ENCODE peak calls at places on chromosomes 2 and 18, in four cellular contexts. L, W, J and Z are unnamed samples.

GRCh38 chr18:22210331-22210754 is 41.0 kb downstream of the GATA6 start:
- DNase-seq in L (no peak), W (peak), J (no peak), Z (no peak)

GRCh38 chr18:76983613-76984051 is 149.0 kb downstream of the MBP start:
- DNase-seq in L (no peak), W (no peak), J (no peak), Z (no peak)

GRCh38 chr2:86368181-86368824 is 30.9 kb upstream of the REEP1 start:
- DNase-seq in L (peak), W (peak), J (peak), Z (peak)

GRCh38 chr18:42048150-42048549 is 93.1 kb downstream of the PIK3C3 start:
- DNase-seq in L (no peak), W (peak), J (no peak), Z (no peak)

GRCh38 chr18:33128581-33128980 is 311.9 kb downstream of the CCDC178 start:
- DNase-seq in L (no peak), W (peak), J (no peak), Z (no peak)

GRCh38 chr2:111986116-111986900 is 68.8 kb upstream of the TMEM87B start:
- DNase-seq in L (peak), W (no peak), J (no peak), Z (no peak)

GRCh38 chr2:203914546-203915169 is 21.9 kb upstream of the ICOS start:
- DNase-seq in L (no peak), W (no peak), J (no peak), Z (no peak)

GRCh38 chr2:238418196-238418998 is 8.3 kb upstream of the ASB1 start:
- DNase-seq in L (no peak), W (no peak), J (no peak), Z (no peak)

GRCh38 chr2:138474093-138474834 is 27.3 kb upstream of the SPOPL start:
- DNase-seq in L (no peak), W (peak), J (no peak), Z (no peak)

GRCh38 chr2:146523218-146523617 is 1321.6 kb upstream of the ACVR2A start:
- DNase-seq in L (no peak), W (peak), J (no peak), Z (no peak)

GRCh38 chr18:12254820-12255511 is 805 bp downstream of the CIDEA start:
- DNase-seq in L (peak), W (no peak), J (no peak), Z (peak)

GRCh38 chr2:238942080-238942761 is 94.3 kb downstream of the TWIST2 start:
- DNase-seq in L (no peak), W (no peak), J (no peak), Z (no peak)

GRCh38 chr18:43978174-43978573 is 700.9 kb upstream of the SYT4 start:
- DNase-seq in L (no peak), W (no peak), J (no peak), Z (no peak)

GRCh38 chr2:49753344-49753930 is 599.1 kb upstream of the FSHR start:
- DNase-seq in L (peak), W (peak), J (no peak), Z (no peak)

GRCh38 chr2:174779361-174779928 is 15.2 kb upstream of the CHRNA1 start:
- DNase-seq in L (no peak), W (peak), J (no peak), Z (no peak)

GRCh38 chr2:188917632-188918031 is 56.5 kb upstream of the COL3A1 start:
- DNase-seq in L (no peak), W (no peak), J (no peak), Z (no peak)

GRCh38 chr2:43553341-43553855 is 42.4 kb downstream of the THADA start:
- DNase-seq in L (no peak), W (no peak), J (no peak), Z (no peak)

GRCh38 chr2:196277002-196277401 is 105.6 kb upstream of the STK17B start:
- DNase-seq in L (no peak), W (peak), J (no peak), Z (peak)

GRCh38 chr2:19733951-19734425 is 167.8 kb downstream of the TTC32 start:
- DNase-seq in L (no peak), W (peak), J (no peak), Z (no peak)

GRCh38 chr2:198072655-198073054 is 268.3 kb downstream of the PLCL1 start:
- DNase-seq in L (no peak), W (no peak), J (no peak), Z (no peak)

GRCh38 chr2:219724628-219725027 is 97.2 kb downstream of the SLC4A3 start:
- DNase-seq in L (no peak), W (peak), J (no peak), Z (no peak)

GRCh38 chr2:88596141-88596830 is 31.0 kb downstream of the EIF2AK3 start:
- DNase-seq in L (peak), W (no peak), J (no peak), Z (no peak)

GRCh38 chr2:224438726-224439125 is 36.8 kb upstream of the FAM124B start:
- DNase-seq in L (no peak), W (no peak), J (no peak), Z (no peak)

GRCh38 chr2:45439788-45440773 is 171.0 kb downstream of the SRBD1 start:
- DNase-seq in L (no peak), W (peak), J (no peak), Z (no peak)

GRCh38 chr2:85216051-85216431 is 82.8 kb downstream of the TCF7L1 start:
- DNase-seq in L (no peak), W (no peak), J (no peak), Z (no peak)

GRCh38 chr2:176924909-176925548 is 287.6 kb upstream of the HNRNPA3 start:
- DNase-seq in L (no peak), W (no peak), J (no peak), Z (no peak)

GRCh38 chr2:219476605-219477578 is 21.8 kb upstream of the GMPPA start:
- DNase-seq in L (peak), W (no peak), J (no peak), Z (peak)

GRCh38 chr18:55385770-55386169 is 202.2 kb downstream of the TCF4 start:
- DNase-seq in L (no peak), W (no peak), J (no peak), Z (no peak)

GRCh38 chr2:218221015-218221414 is 4.0 kb downstream of the ARPC2 start:
- DNase-seq in L (no peak), W (no peak), J (no peak), Z (no peak)
- H3K4me3 ChIP-seq in L (peak), W (no peak), J (no peak), Z (no peak)

GRCh38 chr2:240230424-240230945 is 90.0 kb upstream of the OTOS start:
- DNase-seq in L (no peak), W (no peak), J (no peak), Z (no peak)
- H3K4me3 ChIP-seq in L (no peak), W (no peak), J (no peak), Z (no peak)

GRCh38 chr2:157837851-157838441 is 38.2 kb downstream of the ACVR1 start:
- DNase-seq in L (no peak), W (peak), J (no peak), Z (no peak)
- H3K4me3 ChIP-seq in L (no peak), W (peak), J (no peak), Z (no peak)

DNA sequence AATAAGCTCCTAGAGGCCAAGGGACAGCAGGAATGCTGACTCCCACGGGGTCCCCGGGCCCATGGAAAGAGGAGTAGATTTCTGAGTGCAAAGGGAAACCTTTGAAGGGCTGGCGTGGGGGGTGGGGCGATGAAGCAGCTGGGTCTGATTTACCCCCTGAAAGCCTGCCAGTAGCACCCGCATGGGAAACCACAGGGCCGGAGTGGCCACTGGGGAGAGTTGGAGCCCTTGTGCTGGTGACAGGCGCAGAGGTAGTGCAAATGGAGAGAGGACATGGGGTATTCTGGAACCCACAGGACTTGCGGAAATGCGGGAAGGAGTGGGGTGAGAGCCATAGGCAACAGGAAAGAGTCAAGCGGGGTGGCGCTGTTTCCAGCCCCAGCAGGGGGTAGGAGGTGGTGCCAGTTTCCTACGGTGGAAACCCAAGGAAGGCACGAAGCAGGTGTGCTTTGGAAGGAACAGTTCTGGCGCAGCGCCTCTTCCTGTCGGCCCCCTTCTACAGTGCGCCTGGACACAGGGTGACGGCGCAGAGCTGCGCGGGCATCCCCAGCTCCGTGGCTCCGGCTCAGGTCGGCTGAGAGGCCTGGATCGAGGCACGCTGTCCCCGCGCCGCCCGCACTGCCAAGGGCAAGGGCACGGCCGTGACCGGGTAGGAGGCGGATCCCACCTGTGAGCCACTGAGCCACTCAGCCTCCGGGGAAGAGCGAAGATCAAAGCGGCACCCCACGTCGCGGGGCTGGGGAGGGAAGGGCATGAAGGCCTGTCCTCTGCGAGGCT is 149.0 kb upstream of the GLI2 start:
- DNase-seq in L (peak), W (no peak), J (no peak), Z (peak)
- H3K4me3 ChIP-seq in L (no peak), W (no peak), J (no peak), Z (peak)

GRCh38 chr18:23458830-23459529 is 5.9 kb downstream of the RIOK3 start:
- DNase-seq in L (no peak), W (no peak), J (no peak), Z (no peak)
- H3K4me3 ChIP-seq in L (no peak), W (no peak), J (no peak), Z (no peak)

GRCh38 chr2:145095641-145096435 is 575.9 kb upstream of the ZEB2 start:
- DNase-seq in L (no peak), W (peak), J (no peak), Z (no peak)
- H3K4me3 ChIP-seq in L (no peak), W (no peak), J (no peak), Z (no peak)

GRCh38 chr2:189954989-189955388 is 107.5 kb downstream of the MSTN start:
- DNase-seq in L (no peak), W (no peak), J (no peak), Z (no peak)
- H3K4me3 ChIP-seq in L (no peak), W (no peak), J (no peak), Z (no peak)